ENCODE peak calls at places on chromosomes 12 and 14, in nine cellular contexts. O is CD8-positive, alpha-beta memory T cell; E is ovary; A is endodermal cell; Q is Karpas-422; M is fibroblast of lung; U is cardiac muscle cell; B is ascending aorta; Y is gastrocnemius medialis. S is an unnamed sample. For H3K9me3, the result is how much of the 10 kb centered on the place peaks cover.

GRCh38 chr12:71282020-71282419 is 124.2 kb upstream of the TSPAN8 start:
- DNase-seq in O (no peak), E (no peak), A (peak), Q (no peak), M (no peak), U (no peak), B (no peak), Y (no peak), S (no peak)

GRCh38 chr12:13024151-13024946 is 19.8 kb upstream of the FAM234B start:
- DNase-seq in O (no peak), E (no peak), A (no peak), Q (peak), M (no peak), U (peak), B (peak), Y (no peak), S (peak)

GRCh38 chr12:98355322-98355721 is 160.1 kb upstream of the TMPO start:
- DNase-seq in O (no peak), E (no peak), A (no peak), Q (no peak), M (peak), U (peak), B (no peak), Y (no peak), S (no peak)

GRCh38 chr12:31558521-31558920 is 32.4 kb downstream of the DENND5B start:
- DNase-seq in O (no peak), E (no peak), A (no peak), Q (no peak), M (peak), U (no peak), B (no peak), Y (no peak), S (no peak)

GRCh38 chr14:101500061-101500460 is 61.2 kb upstream of the DIO3 start:
- DNase-seq in O (no peak), E (peak), A (peak), Q (no peak), M (no peak), U (no peak), B (no peak), Y (no peak), S (no peak)

GRCh38 chr14:92684801-92685560 is 63.4 kb downstream of the LGMN start:
- DNase-seq in O (no peak), E (no peak), A (peak), Q (no peak), M (no peak), U (no peak), B (no peak), Y (no peak), S (no peak)

GRCh38 chr14:88660056-88660455 is 97.2 kb downstream of the ZC3H14 start:
- DNase-seq in O (no peak), E (no peak), A (no peak), Q (no peak), M (peak), U (peak), B (no peak), Y (no peak), S (no peak)

GRCh38 chr12:109680521-109681030 is 33.0 kb upstream of the FAM222A start:
- DNase-seq in O (no peak), E (no peak), A (no peak), Q (no peak), M (no peak), U (no peak), B (no peak), Y (no peak), S (no peak)

GRCh38 chr12:85825751-85826150 is 10.5 kb downstream of the RASSF9 start:
- DNase-seq in O (no peak), E (no peak), A (no peak), Q (no peak), M (peak), U (no peak), B (no peak), Y (no peak), S (no peak)

GRCh38 chr14:70780396-70781075 is 28.8 kb downstream of the MAP3K9 start:
- DNase-seq in O (no peak), E (no peak), A (no peak), Q (peak), M (no peak), U (no peak), B (no peak), Y (no peak), S (no peak)

GRCh38 chr12:15590180-15590826 is 198.9 kb downstream of the EPS8 start:
- DNase-seq in O (peak), E (peak), A (peak), Q (peak), M (peak), U (peak), B (peak), Y (peak), S (peak)

GRCh38 chr12:32027684-32028355 is 68.6 kb downstream of the RESF1 start:
- DNase-seq in O (no peak), E (no peak), A (no peak), Q (no peak), M (no peak), U (no peak), B (no peak), Y (no peak), S (no peak)

GRCh38 chr14:24181251-24182077 is 7.2 kb downstream of the IPO4 start:
- DNase-seq in O (no peak), E (no peak), A (no peak), Q (no peak), M (no peak), U (no peak), B (no peak), Y (no peak), S (no peak)

GRCh38 chr14:104562606-104563005 is 17.0 kb upstream of the C14orf180 start:
- DNase-seq in O (no peak), E (no peak), A (no peak), Q (peak), M (no peak), U (no peak), B (no peak), Y (no peak), S (no peak)

GRCh38 chr14:67191768-67192290 is 2.6 kb downstream of the GARIN2 start:
- DNase-seq in O (no peak), E (no peak), A (no peak), Q (peak), M (peak), U (no peak), B (no peak), Y (no peak), S (no peak)

DNA sequence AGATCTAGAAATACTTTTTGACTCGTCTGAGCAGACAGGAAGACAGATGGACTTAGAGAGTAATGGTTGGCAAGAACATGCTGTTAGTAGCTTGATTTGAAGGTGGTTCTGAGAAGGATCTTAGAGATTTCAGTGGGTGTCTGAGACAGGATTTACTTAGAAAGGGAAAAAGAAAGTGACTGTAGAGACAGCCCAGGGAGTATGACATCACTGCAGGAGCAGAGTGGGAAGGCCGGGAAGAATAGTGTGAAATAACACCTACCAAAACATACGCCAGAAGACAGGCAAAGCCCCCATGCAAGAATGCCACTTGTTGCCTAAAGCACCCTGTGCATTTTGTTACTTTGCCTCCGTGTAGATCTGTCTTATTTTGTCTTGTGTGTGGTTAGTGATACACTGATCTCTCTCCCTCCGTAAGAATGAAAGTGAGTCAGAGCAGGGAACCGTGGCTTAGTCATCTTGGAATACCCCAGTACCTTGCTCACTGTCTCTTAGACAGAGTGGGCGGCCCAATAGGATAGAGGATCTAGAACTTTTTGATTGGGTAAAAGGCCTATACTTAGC is 161.3 kb upstream of the IFNG-AS1 start:
- DNase-seq in O (no peak), E (no peak), A (no peak), Q (no peak), M (peak), U (peak), B (peak), Y (peak), S (peak)
- H3K4me3 ChIP-seq in O (no peak), E (peak), A (no peak), Q (no peak), M (peak), U (no peak), B (peak), Y (peak), S (peak)

GRCh38 chr14:64769096-64770020 is 65.1 kb downstream of the PLEKHG3 start:
- DNase-seq in O (no peak), E (no peak), A (no peak), Q (no peak), M (no peak), U (no peak), B (no peak), Y (no peak), S (no peak)

GRCh38 chr14:64765740-64766302 is 61.6 kb downstream of the PLEKHG3 start:
- DNase-seq in O (no peak), E (no peak), A (no peak), Q (no peak), M (no peak), U (no peak), B (no peak), Y (no peak), S (no peak)

GRCh38 chr14:64766430-64767151 is 62.4 kb downstream of the PLEKHG3 start:
- DNase-seq in O (no peak), E (no peak), A (peak), Q (no peak), M (no peak), U (no peak), B (no peak), Y (no peak), S (no peak)

GRCh38 chr14:64768401-64769095 is 64.3 kb downstream of the PLEKHG3 start:
- DNase-seq in O (no peak), E (no peak), A (peak), Q (no peak), M (no peak), U (no peak), B (no peak), Y (no peak), S (no peak)

GRCh38 chr14:64767215-64767964 is 63.2 kb downstream of the PLEKHG3 start:
- DNase-seq in O (no peak), E (no peak), A (no peak), Q (no peak), M (no peak), U (no peak), B (no peak), Y (no peak), S (no peak)
- H3K9me3 ChIP-seq in O (under half), E (under half), A (under half), Q (under half), M (under half), U (under half), B (under half), Y (under half), S (under half)

DNA sequence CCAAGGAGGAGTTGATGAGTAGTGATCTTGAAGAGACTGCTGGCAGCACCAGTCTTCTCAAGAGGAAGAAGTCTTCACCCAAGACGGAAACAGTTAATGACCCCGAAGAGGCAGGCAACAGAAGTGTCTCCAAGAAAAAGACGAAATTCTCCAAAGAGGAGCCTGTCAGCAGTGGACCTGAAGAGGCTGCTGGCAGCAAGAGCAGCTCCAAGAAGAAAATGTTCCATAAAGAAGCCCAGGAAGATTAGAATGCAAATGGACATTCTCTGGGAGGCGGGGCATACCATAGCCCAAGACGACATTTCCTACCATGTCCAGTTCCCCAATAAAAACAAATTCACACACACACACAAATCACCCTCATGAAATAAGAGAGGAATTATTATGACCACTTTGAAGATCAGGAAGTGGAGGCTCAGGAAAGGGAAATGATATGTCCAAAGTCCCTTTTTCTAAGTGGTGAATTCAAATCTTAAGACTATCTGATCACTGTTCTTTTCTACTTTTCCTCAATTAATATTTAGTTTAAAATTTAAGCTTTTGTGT is 131.8 kb downstream of the PAWR start:
- DNase-seq in O (no peak), E (no peak), A (no peak), Q (no peak), M (no peak), U (peak), B (no peak), Y (no peak), S (no peak)
- H3K4me3 ChIP-seq in O (no peak), E (no peak), A (no peak), Q (no peak), M (no peak), U (no peak), B (no peak), Y (no peak), S (no peak)

DNA sequence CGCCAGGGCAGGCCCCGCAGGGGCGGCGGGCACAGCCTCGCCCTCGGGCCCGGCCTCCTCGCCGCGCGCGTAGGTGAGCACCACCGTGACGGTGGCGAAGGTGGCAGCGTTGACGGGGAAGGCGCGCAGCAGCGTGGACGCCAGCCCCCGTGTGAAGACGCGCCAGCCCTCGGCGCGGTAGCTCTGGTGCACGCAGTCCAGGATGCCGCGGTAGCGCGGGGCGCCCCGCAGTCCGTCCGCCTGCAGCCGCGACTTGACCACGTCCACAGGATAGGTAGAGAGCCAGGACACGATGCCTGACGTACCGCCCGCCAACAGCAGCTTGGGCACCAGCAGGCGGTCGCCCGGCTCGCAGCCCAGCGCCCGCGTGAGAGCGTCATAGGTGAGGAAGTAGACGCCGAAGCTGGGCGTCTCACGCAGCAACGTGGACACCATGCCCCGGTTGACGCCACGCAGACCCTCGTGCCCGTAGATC is 13.9 kb downstream of the SLC25A29 start:
- DNase-seq in O (no peak), E (no peak), A (no peak), Q (no peak), M (no peak), U (no peak), B (peak), Y (no peak), S (no peak)
- H3K9me3 ChIP-seq in O (under half), E (under half), A (under half), Q (under half), M (under half), U (under half), B (under half), Y (under half), S (under half)

DNA sequence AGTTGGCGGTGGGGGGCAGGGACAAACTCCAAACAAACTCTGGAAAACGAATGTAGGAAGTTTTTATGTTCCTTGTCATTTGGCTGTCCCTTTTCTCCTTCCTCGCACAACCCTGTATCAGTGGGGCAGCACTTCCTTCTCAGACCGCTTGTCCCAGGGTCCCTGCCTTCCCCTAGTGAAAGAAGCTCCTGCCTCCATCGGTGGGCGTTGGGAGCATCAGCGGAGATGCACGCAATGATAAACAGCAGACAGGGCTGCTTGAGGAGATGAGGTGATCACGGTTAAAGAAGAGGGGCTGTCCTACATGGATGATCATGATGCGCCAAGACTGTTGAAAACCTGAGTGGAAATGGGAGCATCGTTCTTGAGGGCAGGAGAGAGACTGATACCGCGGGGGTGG is 620 bp downstream of the C1S start:
- DNase-seq in O (no peak), E (no peak), A (no peak), Q (no peak), M (no peak), U (no peak), B (no peak), Y (no peak), S (no peak)
- H3K4me3 ChIP-seq in O (no peak), E (peak), A (no peak), Q (no peak), M (peak), U (no peak), B (peak), Y (peak), S (peak)

GRCh38 chr14:106686533-106686932 is 1160.2 kb downstream of the TMEM121 start:
- DNase-seq in O (no peak), E (no peak), A (no peak), Q (no peak), M (no peak), U (no peak), B (no peak), Y (no peak), S (no peak)
- H3K9me3 ChIP-seq in O (under half), E (under half), A (half or more), Q (under half), M (under half), U (under half), B (under half), Y (under half), S (under half)